ENCODE peak calls at places on chromosomes 1 and 21, in nine cellular contexts. One of them, this sample, is unnamed.
A peak's percentile ranks its signal among the peaks of the same experiment; 100 is the strongest.

GRCh38 chr21:41171210-41171609 is 3.2 kb downstream of the BACE2 start:
- DNase-seq in tibial artery: peak; percentile 74
- DNase-seq in heart left ventricle: peak; percentile 29
- DNase-seq in bronchial epithelial cell: peak; percentile 87
- DNase-seq in lower lobe of right lung: peak; percentile 67
- DNase-seq in HFFc6: no peak
- DNase-seq in fibroblast of mammary gland: no peak
- DNase-seq in left ventricle myocardium inferior: peak; percentile 25
- DNase-seq in upper lobe of right lung: peak; percentile 75
- DNase-seq in this sample: no peak

GRCh38 chr21:30434033-30434631 is 4.1 kb downstream of the KRTAP13-4 start:
- DNase-seq in fibroblast of mammary gland: peak; percentile 40
- DNase-seq in bronchial epithelial cell: peak; percentile 47
- DNase-seq in tibial artery: no peak
- DNase-seq in lower lobe of right lung: no peak
- DNase-seq in heart left ventricle: no peak
- DNase-seq in HFFc6: no peak
- DNase-seq in left ventricle myocardium inferior: no peak
- DNase-seq in upper lobe of right lung: no peak
- DNase-seq in this sample: no peak

GRCh38 chr1:116770625-116771024 is 16.4 kb downstream of the CD2 start:
- DNase-seq in left ventricle myocardium inferior: no peak
- DNase-seq in upper lobe of right lung: no peak
- DNase-seq in lower lobe of right lung: no peak
- DNase-seq in tibial artery: no peak
- DNase-seq in heart left ventricle: no peak
- DNase-seq in HFFc6: no peak
- DNase-seq in fibroblast of mammary gland: no peak
- DNase-seq in bronchial epithelial cell: no peak
- DNase-seq in this sample: no peak

GRCh38 chr1:202479630-202480029 is 131.1 kb downstream of the PPP1R12B start:
- DNase-seq in lower lobe of right lung: no peak
- DNase-seq in bronchial epithelial cell: no peak
- DNase-seq in HFFc6: no peak
- DNase-seq in tibial artery: no peak
- DNase-seq in left ventricle myocardium inferior: no peak
- DNase-seq in heart left ventricle: no peak
- DNase-seq in fibroblast of mammary gland: no peak
- DNase-seq in upper lobe of right lung: no peak
- DNase-seq in this sample: no peak

GRCh38 chr1:190904091-190904695 is 426.5 kb upstream of the BRINP3 start:
- DNase-seq in left ventricle myocardium inferior: no peak
- DNase-seq in bronchial epithelial cell: peak; percentile 44
- DNase-seq in fibroblast of mammary gland: no peak
- DNase-seq in tibial artery: no peak
- DNase-seq in heart left ventricle: no peak
- DNase-seq in HFFc6: peak; percentile 10
- DNase-seq in upper lobe of right lung: no peak
- DNase-seq in lower lobe of right lung: no peak
- DNase-seq in this sample: no peak

GRCh38 chr21:16535100-16535418 is 805.3 kb downstream of the USP25 start:
- DNase-seq in bronchial epithelial cell: peak; percentile 83
- DNase-seq in HFFc6: peak; percentile 87
- DNase-seq in lower lobe of right lung: peak; percentile 54
- DNase-seq in upper lobe of right lung: peak; percentile 69
- DNase-seq in fibroblast of mammary gland: peak; percentile 96
- DNase-seq in tibial artery: peak; percentile 84
- DNase-seq in left ventricle myocardium inferior: peak; percentile 79
- DNase-seq in heart left ventricle: peak; percentile 83
- DNase-seq in this sample: no peak

GRCh38 chr1:206816390-206817287 is 44.3 kb upstream of the IL10 start:
- DNase-seq in left ventricle myocardium inferior: no peak
- DNase-seq in tibial artery: no peak
- DNase-seq in upper lobe of right lung: no peak
- DNase-seq in heart left ventricle: no peak
- DNase-seq in fibroblast of mammary gland: peak; percentile 60
- DNase-seq in HFFc6: no peak
- DNase-seq in bronchial epithelial cell: no peak
- DNase-seq in lower lobe of right lung: no peak
- DNase-seq in this sample: no peak

GRCh38 chr21:35646606-35647005 is 413.7 kb downstream of the SETD4 start:
- DNase-seq in upper lobe of right lung: no peak
- DNase-seq in lower lobe of right lung: no peak
- DNase-seq in HFFc6: peak; percentile 43
- DNase-seq in bronchial epithelial cell: no peak
- DNase-seq in tibial artery: no peak
- DNase-seq in fibroblast of mammary gland: peak; percentile 61
- DNase-seq in heart left ventricle: no peak
- DNase-seq in left ventricle myocardium inferior: no peak
- DNase-seq in this sample: no peak

GRCh38 chr1:58367217-58367616 is 179.3 kb downstream of the OMA1 start:
- DNase-seq in heart left ventricle: no peak
- DNase-seq in lower lobe of right lung: no peak
- DNase-seq in HFFc6: no peak
- DNase-seq in fibroblast of mammary gland: no peak
- DNase-seq in bronchial epithelial cell: no peak
- DNase-seq in upper lobe of right lung: no peak
- DNase-seq in tibial artery: no peak
- DNase-seq in left ventricle myocardium inferior: no peak
- DNase-seq in this sample: no peak

DNA sequence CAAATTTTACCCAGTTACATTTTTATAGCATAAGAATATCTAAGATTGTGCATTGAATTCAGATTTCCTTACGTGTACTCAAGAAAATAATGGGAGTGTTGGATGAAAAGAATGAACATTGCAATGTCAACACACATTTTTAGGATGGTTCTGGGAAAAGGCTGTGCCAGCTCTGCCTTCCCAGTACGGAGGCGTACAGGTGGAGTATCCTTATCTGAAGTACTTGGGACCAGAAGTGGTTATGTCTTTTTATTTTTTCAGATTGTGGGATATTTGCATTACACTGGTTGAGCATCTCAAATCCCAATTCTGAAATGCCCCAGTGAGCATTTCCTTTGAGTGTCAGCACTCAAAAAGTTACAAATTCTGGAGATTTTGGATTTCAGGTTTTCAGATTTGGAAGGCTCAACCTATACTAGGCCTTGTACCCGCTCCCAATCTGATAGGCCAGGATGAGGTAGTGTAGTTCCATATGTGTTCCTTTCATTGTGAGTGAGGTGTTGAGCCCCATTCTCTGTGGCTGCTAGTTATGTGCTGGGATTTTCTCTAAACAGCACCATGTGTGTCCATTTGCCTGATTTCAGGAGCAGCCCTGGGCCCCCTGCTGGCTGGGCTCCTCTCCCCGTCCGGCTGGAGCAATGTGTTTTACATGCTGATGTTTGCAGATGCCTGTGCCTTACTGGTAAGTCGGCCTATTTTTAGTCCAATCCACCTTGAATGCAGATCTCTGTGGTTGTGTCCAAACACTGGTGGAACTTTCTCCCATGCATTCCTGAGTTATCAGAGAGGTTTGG is 60.8 kb downstream of the SLC37A1 start:
- DNase-seq in left ventricle myocardium inferior: no peak
- DNase-seq in upper lobe of right lung: peak; percentile 62
- DNase-seq in bronchial epithelial cell: no peak
- DNase-seq in heart left ventricle: no peak
- DNase-seq in lower lobe of right lung: peak; percentile 45
- DNase-seq in HFFc6: no peak
- DNase-seq in tibial artery: peak; percentile 45
- DNase-seq in fibroblast of mammary gland: peak; percentile 24
- DNase-seq in this sample: no peak
- TF ChIP-seq CTCF in left ventricle myocardium inferior: peak; percentile 29
- TF ChIP-seq CTCF in upper lobe of right lung: peak; percentile 18
- TF ChIP-seq CTCF in bronchial epithelial cell: no peak
- TF ChIP-seq CTCF in heart left ventricle: no peak
- TF ChIP-seq CTCF in lower lobe of right lung: peak; percentile 21
- TF ChIP-seq CTCF in HFFc6: peak; percentile 22
- TF ChIP-seq CTCF in tibial artery: no peak
- TF ChIP-seq CTCF in fibroblast of mammary gland: peak; percentile 39
- TF ChIP-seq CTCF in this sample: no peak

DNA sequence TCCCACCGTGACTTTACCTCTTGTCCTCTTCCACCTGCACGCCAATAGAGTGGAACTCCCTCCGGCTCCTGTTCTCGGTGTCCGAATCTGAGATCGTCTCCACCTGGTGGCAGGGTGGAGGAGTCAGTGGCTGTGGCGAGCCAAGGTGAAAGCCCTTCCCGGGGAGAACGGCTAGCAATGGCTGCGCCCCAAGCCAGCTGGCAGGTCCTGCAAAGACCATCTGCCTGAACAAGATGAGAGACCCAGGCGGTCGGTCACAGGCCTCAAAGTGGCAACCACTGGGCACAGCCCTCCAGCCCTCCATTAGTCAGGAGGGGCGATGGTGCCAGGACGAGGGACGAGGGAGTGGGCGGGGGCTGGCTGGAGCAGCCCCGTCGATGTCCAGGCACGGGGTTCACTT is 25.4 kb upstream of the SMIM12 start:
- DNase-seq in bronchial epithelial cell: no peak
- DNase-seq in tibial artery: peak; percentile 54
- DNase-seq in left ventricle myocardium inferior: no peak
- DNase-seq in heart left ventricle: no peak
- DNase-seq in HFFc6: no peak
- DNase-seq in lower lobe of right lung: no peak
- DNase-seq in fibroblast of mammary gland: no peak
- DNase-seq in upper lobe of right lung: no peak
- DNase-seq in this sample: no peak
- TF ChIP-seq CTCF in bronchial epithelial cell: peak; percentile 25
- TF ChIP-seq CTCF in tibial artery: no peak
- TF ChIP-seq CTCF in left ventricle myocardium inferior: no peak
- TF ChIP-seq CTCF in heart left ventricle: no peak
- TF ChIP-seq CTCF in HFFc6: peak; percentile 14
- TF ChIP-seq CTCF in lower lobe of right lung: no peak
- TF ChIP-seq CTCF in fibroblast of mammary gland: no peak
- TF ChIP-seq CTCF in upper lobe of right lung: no peak
- TF ChIP-seq CTCF in this sample: no peak

GRCh38 chr1:18234790-18235242 is 127.2 kb downstream of the IGSF21 start:
- DNase-seq in lower lobe of right lung: no peak
- DNase-seq in bronchial epithelial cell: peak; percentile 41
- DNase-seq in left ventricle myocardium inferior: no peak
- DNase-seq in heart left ventricle: no peak
- DNase-seq in tibial artery: no peak
- DNase-seq in upper lobe of right lung: no peak
- DNase-seq in fibroblast of mammary gland: peak; percentile 46
- DNase-seq in HFFc6: peak; percentile 7
- DNase-seq in this sample: no peak

GRCh38 chr1:18229620-18230019 is 122.0 kb downstream of the IGSF21 start:
- DNase-seq in lower lobe of right lung: no peak
- DNase-seq in tibial artery: no peak
- DNase-seq in fibroblast of mammary gland: no peak
- DNase-seq in bronchial epithelial cell: no peak
- DNase-seq in upper lobe of right lung: no peak
- DNase-seq in left ventricle myocardium inferior: no peak
- DNase-seq in HFFc6: no peak
- DNase-seq in heart left ventricle: no peak
- DNase-seq in this sample: no peak

GRCh38 chr1:18233176-18233864 is 125.7 kb downstream of the IGSF21 start:
- DNase-seq in left ventricle myocardium inferior: no peak
- DNase-seq in lower lobe of right lung: no peak
- DNase-seq in heart left ventricle: no peak
- DNase-seq in bronchial epithelial cell: no peak
- DNase-seq in upper lobe of right lung: no peak
- DNase-seq in fibroblast of mammary gland: no peak
- DNase-seq in tibial artery: no peak
- DNase-seq in HFFc6: no peak
- DNase-seq in this sample: no peak

GRCh38 chr1:18230840-18231239 is 123.2 kb downstream of the IGSF21 start:
- DNase-seq in lower lobe of right lung: no peak
- DNase-seq in tibial artery: no peak
- DNase-seq in bronchial epithelial cell: no peak
- DNase-seq in HFFc6: no peak
- DNase-seq in fibroblast of mammary gland: no peak
- DNase-seq in upper lobe of right lung: no peak
- DNase-seq in heart left ventricle: no peak
- DNase-seq in left ventricle myocardium inferior: no peak
- DNase-seq in this sample: no peak

GRCh38 chr1:18232052-18232451 is 124.5 kb downstream of the IGSF21 start:
- DNase-seq in HFFc6: no peak
- DNase-seq in tibial artery: no peak
- DNase-seq in upper lobe of right lung: no peak
- DNase-seq in left ventricle myocardium inferior: no peak
- DNase-seq in bronchial epithelial cell: no peak
- DNase-seq in lower lobe of right lung: no peak
- DNase-seq in fibroblast of mammary gland: peak; percentile 1
- DNase-seq in heart left ventricle: no peak
- DNase-seq in this sample: no peak
- TF ChIP-seq CTCF in HFFc6: peak; percentile 68
- TF ChIP-seq CTCF in tibial artery: no peak
- TF ChIP-seq CTCF in upper lobe of right lung: peak; percentile 32
- TF ChIP-seq CTCF in left ventricle myocardium inferior: no peak
- TF ChIP-seq CTCF in bronchial epithelial cell: no peak
- TF ChIP-seq CTCF in lower lobe of right lung: no peak
- TF ChIP-seq CTCF in fibroblast of mammary gland: peak; percentile 53
- TF ChIP-seq CTCF in heart left ventricle: peak; percentile 10
- TF ChIP-seq CTCF in this sample: peak; percentile 37

GRCh38 chr1:78690516-78690915 is 40.9 kb downstream of the IFI44 start:
- DNase-seq in tibial artery: no peak
- DNase-seq in upper lobe of right lung: no peak
- DNase-seq in bronchial epithelial cell: no peak
- DNase-seq in left ventricle myocardium inferior: no peak
- DNase-seq in HFFc6: peak; percentile 39
- DNase-seq in heart left ventricle: no peak
- DNase-seq in lower lobe of right lung: no peak
- DNase-seq in fibroblast of mammary gland: no peak
- DNase-seq in this sample: no peak

GRCh38 chr1:78691995-78692747 is 42.5 kb downstream of the IFI44 start:
- DNase-seq in heart left ventricle: no peak
- DNase-seq in tibial artery: no peak
- DNase-seq in fibroblast of mammary gland: peak; percentile 89
- DNase-seq in HFFc6: peak; percentile 86
- DNase-seq in left ventricle myocardium inferior: no peak
- DNase-seq in lower lobe of right lung: no peak
- DNase-seq in upper lobe of right lung: no peak
- DNase-seq in bronchial epithelial cell: peak; percentile 95
- DNase-seq in this sample: no peak

GRCh38 chr1:78687315-78687714 is 37.7 kb downstream of the IFI44 start:
- DNase-seq in left ventricle myocardium inferior: no peak
- DNase-seq in bronchial epithelial cell: no peak
- DNase-seq in tibial artery: no peak
- DNase-seq in lower lobe of right lung: no peak
- DNase-seq in HFFc6: no peak
- DNase-seq in fibroblast of mammary gland: no peak
- DNase-seq in upper lobe of right lung: no peak
- DNase-seq in heart left ventricle: no peak
- DNase-seq in this sample: no peak

GRCh38 chr1:78687914-78688313 is 38.3 kb downstream of the IFI44 start:
- DNase-seq in bronchial epithelial cell: peak; percentile 47
- DNase-seq in HFFc6: no peak
- DNase-seq in lower lobe of right lung: no peak
- DNase-seq in fibroblast of mammary gland: peak; percentile 40
- DNase-seq in upper lobe of right lung: no peak
- DNase-seq in tibial artery: no peak
- DNase-seq in heart left ventricle: no peak
- DNase-seq in left ventricle myocardium inferior: no peak
- DNase-seq in this sample: no peak

DNA sequence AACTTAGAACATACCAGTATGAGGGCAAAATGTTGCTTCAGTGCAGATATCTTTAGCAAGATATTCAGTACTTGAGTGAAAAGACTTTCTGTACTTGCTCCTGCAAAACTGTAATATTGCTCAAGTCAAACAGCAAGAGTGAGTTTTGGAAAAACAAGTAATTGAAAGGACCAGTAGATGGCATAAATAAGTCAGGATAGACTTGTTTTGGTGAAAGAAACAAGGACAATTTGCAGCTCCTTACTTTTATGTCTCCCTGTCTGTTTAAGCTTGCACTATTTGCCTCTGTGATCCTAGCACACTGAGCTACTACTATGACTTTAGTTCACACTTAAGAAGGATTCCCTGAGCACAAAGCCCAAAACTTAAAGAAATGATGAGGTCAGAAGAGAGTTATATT is 39.1 kb downstream of the IFI44 start:
- DNase-seq in bronchial epithelial cell: peak; percentile 52
- DNase-seq in lower lobe of right lung: no peak
- DNase-seq in left ventricle myocardium inferior: no peak
- DNase-seq in fibroblast of mammary gland: peak; percentile 74
- DNase-seq in HFFc6: peak; percentile 67
- DNase-seq in heart left ventricle: no peak
- DNase-seq in tibial artery: no peak
- DNase-seq in upper lobe of right lung: no peak
- DNase-seq in this sample: no peak
- TF ChIP-seq CTCF in bronchial epithelial cell: peak; percentile 15
- TF ChIP-seq CTCF in lower lobe of right lung: no peak
- TF ChIP-seq CTCF in left ventricle myocardium inferior: peak; percentile 18
- TF ChIP-seq CTCF in fibroblast of mammary gland: peak; percentile 55
- TF ChIP-seq CTCF in HFFc6: peak; percentile 75
- TF ChIP-seq CTCF in heart left ventricle: no peak
- TF ChIP-seq CTCF in tibial artery: no peak
- TF ChIP-seq CTCF in upper lobe of right lung: no peak
- TF ChIP-seq CTCF in this sample: no peak

This sample was measured in CD14-positive monocyte.